ENCODE peak calls at places on chromosomes 6 and 20, in seven cellular contexts. One of them, this sample, is unnamed.

GRCh38 chr6:134315974-134316391 is 1.9 kb downstream of the SGK1 start:
- DNase-seq in dorsolateral prefrontal cortex: peak
- DNase-seq in lung: no peak
- DNase-seq in tibial nerve: no peak
- DNase-seq in osteoblast: no peak
- DNase-seq in fibroblast of lung: no peak
- DNase-seq in prostate gland: no peak
- DNase-seq in this sample: no peak

GRCh38 chr6:1817033-1817761 is 207.5 kb downstream of the FOXC1 start:
- DNase-seq in prostate gland: no peak
- DNase-seq in tibial nerve: no peak
- DNase-seq in fibroblast of lung: peak
- DNase-seq in dorsolateral prefrontal cortex: no peak
- DNase-seq in lung: no peak
- DNase-seq in osteoblast: no peak
- DNase-seq in this sample: no peak

GRCh38 chr6:165231581-165232276 is 77.7 kb downstream of the C6orf118 start:
- DNase-seq in tibial nerve: peak
- DNase-seq in prostate gland: no peak
- DNase-seq in dorsolateral prefrontal cortex: peak
- DNase-seq in osteoblast: peak
- DNase-seq in fibroblast of lung: peak
- DNase-seq in lung: no peak
- DNase-seq in this sample: peak

GRCh38 chr6:39425346-39426056 is 103.0 kb upstream of the KCNK16 start:
- DNase-seq in dorsolateral prefrontal cortex: no peak
- DNase-seq in prostate gland: no peak
- DNase-seq in osteoblast: peak
- DNase-seq in lung: no peak
- DNase-seq in fibroblast of lung: no peak
- DNase-seq in tibial nerve: no peak
- DNase-seq in this sample: no peak

GRCh38 chr6:35719830-35720733 is 16.8 kb upstream of the ARMC12 start:
- DNase-seq in prostate gland: no peak
- DNase-seq in tibial nerve: no peak
- DNase-seq in lung: no peak
- DNase-seq in osteoblast: peak
- DNase-seq in fibroblast of lung: peak
- DNase-seq in dorsolateral prefrontal cortex: no peak
- DNase-seq in this sample: no peak

GRCh38 chr6:12147557-12148316 is 135.6 kb downstream of the HIVEP1 start:
- DNase-seq in prostate gland: no peak
- DNase-seq in tibial nerve: no peak
- DNase-seq in lung: no peak
- DNase-seq in fibroblast of lung: peak
- DNase-seq in osteoblast: no peak
- DNase-seq in dorsolateral prefrontal cortex: no peak
- DNase-seq in this sample: no peak

GRCh38 chr20:50385733-50386640 is 124.2 kb upstream of the PTPN1 start:
- DNase-seq in lung: no peak
- DNase-seq in tibial nerve: no peak
- DNase-seq in fibroblast of lung: no peak
- DNase-seq in dorsolateral prefrontal cortex: no peak
- DNase-seq in prostate gland: no peak
- DNase-seq in osteoblast: no peak
- DNase-seq in this sample: no peak

GRCh38 chr6:33686225-33686742 is 25.2 kb downstream of the UQCC2 start:
- DNase-seq in tibial nerve: no peak
- DNase-seq in fibroblast of lung: no peak
- DNase-seq in osteoblast: peak
- DNase-seq in prostate gland: no peak
- DNase-seq in dorsolateral prefrontal cortex: no peak
- DNase-seq in lung: no peak
- DNase-seq in this sample: no peak

GRCh38 chr6:29624520-29624961 is 8.4 kb downstream of the GABBR1 start:
- DNase-seq in lung: no peak
- DNase-seq in osteoblast: peak
- DNase-seq in dorsolateral prefrontal cortex: no peak
- DNase-seq in fibroblast of lung: no peak
- DNase-seq in prostate gland: no peak
- DNase-seq in tibial nerve: no peak
- DNase-seq in this sample: no peak

GRCh38 chr20:33676121-33676520 is 1.9 kb upstream of the NECAB3 start:
- DNase-seq in dorsolateral prefrontal cortex: no peak
- DNase-seq in fibroblast of lung: no peak
- DNase-seq in lung: no peak
- DNase-seq in prostate gland: no peak
- DNase-seq in tibial nerve: no peak
- DNase-seq in osteoblast: no peak
- DNase-seq in this sample: no peak

GRCh38 chr20:53574819-53575218 is 18.8 kb downstream of the ZNF217 start:
- DNase-seq in prostate gland: no peak
- DNase-seq in tibial nerve: no peak
- DNase-seq in fibroblast of lung: no peak
- DNase-seq in lung: no peak
- DNase-seq in dorsolateral prefrontal cortex: no peak
- DNase-seq in osteoblast: no peak
- DNase-seq in this sample: no peak

GRCh38 chr6:45709834-45710233 is 305.8 kb downstream of the CLIC5 start:
- DNase-seq in lung: no peak
- DNase-seq in fibroblast of lung: no peak
- DNase-seq in dorsolateral prefrontal cortex: no peak
- DNase-seq in prostate gland: no peak
- DNase-seq in osteoblast: no peak
- DNase-seq in tibial nerve: no peak
- DNase-seq in this sample: no peak

GRCh38 chr20:845226-845868 is 11.8 kb downstream of the FAM110A start:
- DNase-seq in fibroblast of lung: no peak
- DNase-seq in prostate gland: no peak
- DNase-seq in tibial nerve: no peak
- DNase-seq in dorsolateral prefrontal cortex: no peak
- DNase-seq in osteoblast: no peak
- DNase-seq in lung: no peak
- DNase-seq in this sample: no peak

GRCh38 chr6:109483744-109484075 is 691 bp upstream of the ZBTB24 start:
- DNase-seq in prostate gland: no peak
- DNase-seq in lung: no peak
- DNase-seq in osteoblast: no peak
- DNase-seq in tibial nerve: no peak
- DNase-seq in fibroblast of lung: no peak
- DNase-seq in dorsolateral prefrontal cortex: no peak
- DNase-seq in this sample: no peak

GRCh38 chr6:118042855-118043254 is 135.8 kb downstream of the SLC35F1 start:
- DNase-seq in lung: no peak
- DNase-seq in tibial nerve: no peak
- DNase-seq in osteoblast: no peak
- DNase-seq in prostate gland: no peak
- DNase-seq in fibroblast of lung: no peak
- DNase-seq in dorsolateral prefrontal cortex: no peak
- DNase-seq in this sample: no peak

GRCh38 chr6:123193298-123193697 is 197.3 kb downstream of the CLVS2 start:
- DNase-seq in osteoblast: no peak
- DNase-seq in prostate gland: no peak
- DNase-seq in fibroblast of lung: no peak
- DNase-seq in tibial nerve: no peak
- DNase-seq in dorsolateral prefrontal cortex: no peak
- DNase-seq in lung: no peak
- DNase-seq in this sample: no peak

GRCh38 chr6:14655201-14655988 is 537.8 kb downstream of the CD83 start:
- DNase-seq in dorsolateral prefrontal cortex: no peak
- DNase-seq in lung: no peak
- DNase-seq in fibroblast of lung: no peak
- DNase-seq in tibial nerve: no peak
- DNase-seq in osteoblast: no peak
- DNase-seq in prostate gland: no peak
- DNase-seq in this sample: no peak

GRCh38 chr6:137309078-137309762 is 90.0 kb upstream of the IFNGR1 start:
- DNase-seq in osteoblast: no peak
- DNase-seq in fibroblast of lung: peak
- DNase-seq in prostate gland: peak
- DNase-seq in tibial nerve: peak
- DNase-seq in lung: peak
- DNase-seq in dorsolateral prefrontal cortex: peak
- DNase-seq in this sample: peak

DNA sequence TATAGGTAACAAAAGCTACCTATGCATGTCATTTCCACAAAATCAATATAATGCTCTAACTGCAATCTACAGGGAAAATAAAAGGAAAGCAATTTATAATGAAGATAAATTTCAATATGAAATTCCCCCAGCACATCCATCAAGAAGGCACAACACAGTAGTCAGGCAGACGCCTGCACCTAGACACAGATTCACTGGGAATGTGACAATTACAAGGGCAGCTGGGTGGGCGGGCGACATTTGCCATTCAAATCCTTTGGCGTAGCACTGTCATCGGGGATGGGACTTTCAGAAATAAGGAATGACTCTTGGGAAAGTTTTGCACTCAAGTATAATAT is 60.4 kb downstream of the SULF2 start:
- DNase-seq in osteoblast: no peak
- DNase-seq in prostate gland: no peak
- DNase-seq in lung: no peak
- DNase-seq in fibroblast of lung: no peak
- DNase-seq in dorsolateral prefrontal cortex: no peak
- DNase-seq in tibial nerve: no peak
- DNase-seq in this sample: no peak
- H3K4me3 ChIP-seq in osteoblast: no peak
- H3K4me3 ChIP-seq in prostate gland: no peak
- H3K4me3 ChIP-seq in lung: no peak
- H3K4me3 ChIP-seq in fibroblast of lung: no peak
- H3K4me3 ChIP-seq in dorsolateral prefrontal cortex: no peak
- H3K4me3 ChIP-seq in tibial nerve: no peak
- H3K4me3 ChIP-seq in this sample: no peak

DNA sequence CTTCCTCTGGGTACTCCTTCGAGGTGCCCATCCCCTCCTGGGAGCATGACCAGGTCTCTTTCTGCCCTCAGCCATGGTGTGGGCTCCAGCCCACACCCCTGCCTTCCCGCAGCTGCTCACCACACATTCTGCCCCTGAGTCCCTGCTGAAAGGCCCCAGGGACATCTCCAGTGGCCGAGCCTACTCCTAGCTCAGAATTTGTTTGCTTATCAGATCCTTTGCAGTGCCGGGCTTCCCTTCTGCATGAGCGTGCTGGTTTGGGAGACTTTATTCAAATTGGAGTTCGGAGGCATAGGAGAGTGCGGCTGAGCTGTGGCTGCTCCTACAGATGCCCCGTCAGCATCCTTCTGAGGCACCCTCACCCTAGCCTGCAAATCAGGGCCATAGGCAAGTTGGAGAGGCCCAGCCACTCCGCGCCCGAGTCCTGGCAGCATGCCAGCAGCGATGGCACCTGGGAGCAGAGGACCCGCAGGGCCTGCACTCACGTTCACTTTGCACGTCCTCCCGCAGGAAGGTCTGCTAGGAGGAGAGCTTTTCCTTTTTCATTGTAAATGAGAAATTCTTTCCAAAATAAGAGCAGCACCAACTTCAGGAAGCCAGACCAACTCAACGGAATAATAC is 327.3 kb downstream of the QKI start:
- DNase-seq in lung: no peak
- DNase-seq in fibroblast of lung: no peak
- DNase-seq in osteoblast: no peak
- DNase-seq in tibial nerve: no peak
- DNase-seq in dorsolateral prefrontal cortex: no peak
- DNase-seq in prostate gland: no peak
- DNase-seq in this sample: no peak
- H3K4me3 ChIP-seq in lung: no peak
- H3K4me3 ChIP-seq in fibroblast of lung: no peak
- H3K4me3 ChIP-seq in osteoblast: no peak
- H3K4me3 ChIP-seq in tibial nerve: no peak
- H3K4me3 ChIP-seq in dorsolateral prefrontal cortex: no peak
- H3K4me3 ChIP-seq in prostate gland: no peak
- H3K4me3 ChIP-seq in this sample: no peak

DNA sequence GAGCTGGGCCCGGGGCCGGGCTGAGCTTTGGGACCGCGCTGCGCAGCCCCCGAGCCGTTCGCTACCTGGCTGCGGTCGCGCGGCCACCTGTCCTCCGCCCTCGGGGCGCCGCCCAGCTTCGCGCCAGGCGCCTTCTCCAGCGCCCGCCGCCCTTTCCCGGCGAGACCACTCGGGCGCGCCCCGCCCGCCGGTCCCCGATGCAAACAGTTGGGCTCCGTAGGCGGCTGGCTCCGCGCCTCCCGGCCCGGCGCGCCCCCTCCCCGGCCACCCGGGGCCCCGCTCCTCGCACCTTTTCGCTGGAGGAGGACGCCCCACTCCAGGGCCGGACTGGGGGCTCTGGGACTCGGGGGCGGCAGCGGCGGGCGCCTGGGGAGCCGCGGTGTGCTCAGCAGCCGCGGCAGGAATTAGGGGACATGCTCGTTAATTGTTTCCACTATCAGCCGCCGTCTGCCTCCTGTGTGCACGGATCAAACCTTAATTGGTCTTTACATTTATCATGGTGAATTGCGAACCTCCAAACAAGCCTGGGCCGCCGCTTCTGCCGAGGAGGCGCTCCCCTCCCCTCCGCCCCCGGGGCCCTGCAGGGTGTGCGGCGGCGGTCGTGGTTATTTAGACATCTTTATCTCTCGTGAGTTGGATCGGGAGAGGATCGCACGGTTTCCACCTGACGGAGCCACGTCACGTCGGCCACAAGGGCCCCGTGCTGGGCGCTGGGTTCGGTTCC is 916 bp upstream of the CNR1 start:
- DNase-seq in fibroblast of lung: no peak
- DNase-seq in prostate gland: no peak
- DNase-seq in tibial nerve: no peak
- DNase-seq in lung: no peak
- DNase-seq in osteoblast: peak
- DNase-seq in dorsolateral prefrontal cortex: peak
- DNase-seq in this sample: no peak
- H3K4me3 ChIP-seq in fibroblast of lung: no peak
- H3K4me3 ChIP-seq in prostate gland: peak
- H3K4me3 ChIP-seq in tibial nerve: peak
- H3K4me3 ChIP-seq in lung: peak
- H3K4me3 ChIP-seq in osteoblast: no peak
- H3K4me3 ChIP-seq in dorsolateral prefrontal cortex: peak
- H3K4me3 ChIP-seq in this sample: peak

GRCh38 chr6:49462071-49462470 is 982 bp downstream of the MMUT start:
- DNase-seq in dorsolateral prefrontal cortex: no peak
- DNase-seq in fibroblast of lung: peak
- DNase-seq in tibial nerve: no peak
- DNase-seq in lung: no peak
- DNase-seq in prostate gland: no peak
- DNase-seq in osteoblast: no peak
- DNase-seq in this sample: no peak
- H3K4me3 ChIP-seq in dorsolateral prefrontal cortex: peak
- H3K4me3 ChIP-seq in fibroblast of lung: peak
- H3K4me3 ChIP-seq in tibial nerve: peak
- H3K4me3 ChIP-seq in lung: no peak
- H3K4me3 ChIP-seq in prostate gland: peak
- H3K4me3 ChIP-seq in osteoblast: peak
- H3K4me3 ChIP-seq in this sample: peak

This sample was measured in epithelial cell of proximal tubule.